ENCODE peak calls at places on chromosomes 2 and 18, in nine cellular contexts. F is NCI-H748 treated with DMSO at 0.1 percent for 48 hours; Z is vagina; E is lower lobe of right lung; X is stimulated activated CD4-positive, alpha-beta T cell treated with anti-CD3 and anti-CD28 coated beads, Interleukin-2, amount 100 ng/mL, for 48 hours; K is fibroblast of mammary gland; B is NK-92 treated with Interleukin-12 subunit alpha and Interleukin-12 subunit beta, amount 100 ng/mL, for 24 hours; Y is CD4-positive, alpha-beta T cell; H is astrocyte of the spinal cord. L is an unnamed sample.
A peak's percentile ranks its signal among the peaks of the same experiment; 100 is the strongest.

GRCh38 chr18:43846302-43846701 is 569.0 kb upstream of the SYT4 start:
- DNase-seq in F (no peak), Z (no peak), E (no peak), X (no peak), K (peak; percentile 5), B (no peak), Y (no peak), H (no peak), L (no peak)

GRCh38 chr18:45730832-45731545 is 7.0 kb downstream of the SLC14A1 start:
- DNase-seq in F (no peak), Z (no peak), E (no peak), X (no peak), K (peak; percentile 92), B (no peak), Y (no peak), H (peak; percentile 78), L (no peak)

GRCh38 chr18:49139726-49140125 is 189.0 kb upstream of the SMAD7 start:
- DNase-seq in F (peak; percentile 37), Z (no peak), E (no peak), X (no peak), K (no peak), B (no peak), Y (no peak), H (no peak), L (no peak)

GRCh38 chr2:216298719-216299118 is 73.6 kb downstream of the MARCHF4 start:
- DNase-seq in F (no peak), Z (no peak), E (no peak), X (no peak), K (peak; percentile 78), B (no peak), Y (no peak), H (peak; percentile 44), L (no peak)

GRCh38 chr2:138814123-138814883 is 34.1 kb upstream of the NXPH2 start:
- DNase-seq in F (peak; percentile 68), Z (no peak), E (no peak), X (no peak), K (peak; percentile 3), B (no peak), Y (no peak), H (no peak), L (no peak)

GRCh38 chr2:193783681-193784080 is 1588.9 kb upstream of the TMEFF2 start:
- DNase-seq in F (no peak), Z (no peak), E (no peak), X (no peak), K (peak; percentile 23), B (no peak), Y (no peak), H (peak; percentile 64), L (no peak)

GRCh38 chr2:172613035-172613434 is 57.1 kb downstream of the PDK1 start:
- DNase-seq in F (no peak), Z (no peak), E (no peak), X (no peak), K (no peak), B (no peak), Y (no peak), H (no peak), L (no peak)

GRCh38 chr2:230085201-230085600 is 16.5 kb upstream of the SLC16A14 start:
- DNase-seq in F (no peak), Z (no peak), E (no peak), X (no peak), K (peak; percentile 44), B (no peak), Y (no peak), H (no peak), L (no peak)

GRCh38 chr2:209208211-209208610 is 215.6 kb upstream of the MAP2 start:
- DNase-seq in F (no peak), Z (no peak), E (peak; percentile 43), X (no peak), K (peak; percentile 9), B (no peak), Y (no peak), H (no peak), L (no peak)

GRCh38 chr2:240955306-240956101 is 42.9 kb upstream of the SNED1 start:
- DNase-seq in F (no peak), Z (peak; percentile 75), E (no peak), X (no peak), K (no peak), B (no peak), Y (no peak), H (no peak), L (no peak)

GRCh38 chr18:58541789-58542425 is 87.0 kb downstream of the ALPK2 start:
- DNase-seq in F (no peak), Z (no peak), E (no peak), X (no peak), K (peak; percentile 98), B (peak; percentile 5), Y (no peak), H (peak; percentile 99), L (no peak)

GRCh38 chr2:25309402-25309801 is 32.3 kb downstream of the DNMT3A start:
- DNase-seq in F (no peak), Z (no peak), E (no peak), X (peak; percentile 62), K (peak; percentile 65), B (peak; percentile 10), Y (peak; percentile 58), H (peak; percentile 37), L (no peak)

GRCh38 chr2:182548031-182548950 is 121.5 kb upstream of the PDE1A start:
- DNase-seq in F (no peak), Z (no peak), E (no peak), X (no peak), K (peak; percentile 35), B (no peak), Y (no peak), H (peak; percentile 12), L (no peak)

GRCh38 chr2:15728247-15728721 is 136.6 kb downstream of the DDX1 start:
- DNase-seq in F (no peak), Z (no peak), E (no peak), X (no peak), K (no peak), B (no peak), Y (no peak), H (no peak), L (peak; percentile 48)

L was measured in lower leg skin.